ENCODE peak calls at places on chromosomes 6 and 20, in five cellular contexts. L is H1, D is GM23338, U is AG09319, O is epithelial cell of esophagus. Y is an unnamed sample.
A peak's percentile ranks its signal among the peaks of the same experiment; 100 is the strongest.

GRCh38 chr20:32762754-32763201 is 593 bp downstream of the DNMT3B start:
- DNase-seq in L (no peak), D (no peak), U (no peak), O (no peak), Y (no peak)

GRCh38 chr6:6453186-6453585 is 132.7 kb upstream of the F13A1 start:
- DNase-seq in L (no peak), D (no peak), U (no peak), O (no peak), Y (no peak)

GRCh38 chr6:23529902-23530301 is 596.1 kb upstream of the NRSN1 start:
- DNase-seq in L (no peak), D (no peak), U (no peak), O (no peak), Y (no peak)

GRCh38 chr20:49276201-49276894 is 1.5 kb downstream of the ZNFX1 start:
- DNase-seq in L (no peak), D (no peak), U (no peak), O (peak; percentile 86), Y (peak; percentile 27)

GRCh38 chr20:32560989-32561830 is 23.9 kb downstream of the NOL4L start:
- DNase-seq in L (peak; percentile 62), D (peak; percentile 68), U (no peak), O (no peak), Y (no peak)

GRCh38 chr6:41966214-41966920 is 24.8 kb upstream of the CCND3 start:
- DNase-seq in L (no peak), D (no peak), U (no peak), O (no peak), Y (no peak)

GRCh38 chr6:33390173-33390572 is 1.4 kb upstream of the KIFC1 start:
- DNase-seq in L (no peak), D (no peak), U (no peak), O (no peak), Y (no peak)

GRCh38 chr20:53826597-53827291 is 233.1 kb upstream of the ZNF217 start:
- DNase-seq in L (no peak), D (no peak), U (no peak), O (peak; percentile 29), Y (peak; percentile 74)

GRCh38 chr6:91834813-91835212 is 1247.9 kb upstream of the MAP3K7 start:
- DNase-seq in L (no peak), D (no peak), U (no peak), O (no peak), Y (no peak)

GRCh38 chr20:46220808-46221207 is 87.5 kb downstream of the CDH22 start:
- DNase-seq in L (no peak), D (peak; percentile 63), U (no peak), O (no peak), Y (no peak)

GRCh38 chr6:122476131-122476530 is 4.5 kb upstream of the SERINC1 start:
- DNase-seq in L (no peak), D (peak; percentile 67), U (no peak), O (peak; percentile 29), Y (no peak)

GRCh38 chr6:28537065-28537464 is 11.4 kb downstream of the GPX5 start:
- DNase-seq in L (no peak), D (peak; percentile 68), U (no peak), O (peak; percentile 52), Y (no peak)

GRCh38 chr6:107704377-107705013 is 119.6 kb downstream of the SCML4 start:
- DNase-seq in L (no peak), D (peak; percentile 67), U (no peak), O (peak; percentile 30), Y (no peak)

GRCh38 chr6:45836984-45837383 is 178.7 kb downstream of the CLIC5 start:
- DNase-seq in L (no peak), D (no peak), U (no peak), O (no peak), Y (no peak)

GRCh38 chr6:158705386-158706126 is 55.7 kb downstream of the SYTL3 start:
- DNase-seq in L (no peak), D (no peak), U (no peak), O (no peak), Y (peak; percentile 49)

GRCh38 chr6:51468704-51469103 is 618.7 kb downstream of the PKHD1 start:
- DNase-seq in L (no peak), D (no peak), U (no peak), O (no peak), Y (no peak)

GRCh38 chr6:146990821-146991798 is 213.1 kb upstream of the STXBP5 start:
- DNase-seq in L (no peak), D (no peak), U (no peak), O (peak; percentile 69), Y (no peak)

GRCh38 chr6:151716446-151717047 is 90.9 kb upstream of the ESR1 start:
- DNase-seq in L (peak; percentile 60), D (peak; percentile 57), U (no peak), O (peak; percentile 33), Y (no peak)

GRCh38 chr20:9270831-9271230 is 201.9 kb downstream of the PLCB4 start:
- DNase-seq in L (no peak), D (no peak), U (peak; percentile 49), O (peak; percentile 10), Y (no peak)

GRCh38 chr20:12113468-12114371 is 196.0 kb downstream of the BTBD3 start:
- DNase-seq in L (no peak), D (no peak), U (peak; percentile 11), O (no peak), Y (no peak)

GRCh38 chr6:167543602-167544506 is 219.0 kb downstream of the TTLL2 start:
- DNase-seq in L (no peak), D (no peak), U (no peak), O (no peak), Y (peak; percentile 57)

GRCh38 chr6:1129141-1129540 is 182.8 kb upstream of the FOXQ1 start:
- DNase-seq in L (no peak), D (no peak), U (peak; percentile 47), O (no peak), Y (no peak)

GRCh38 chr6:14210663-14211595 is 93.4 kb downstream of the CD83 start:
- DNase-seq in L (peak; percentile 97), D (peak; percentile 91), U (peak; percentile 72), O (peak; percentile 91), Y (peak; percentile 97)

GRCh38 chr6:75287424-75287823 is 2.8 kb upstream of the TMEM30A start:
- DNase-seq in L (no peak), D (no peak), U (no peak), O (no peak), Y (no peak)

GRCh38 chr6:3454206-3455016 is 2.4 kb downstream of the SLC22A23 start:
- DNase-seq in L (no peak), D (no peak), U (no peak), O (peak; percentile 53), Y (no peak)

GRCh38 chr6:3456794-3457709 is at the start of gene SLC22A23:
- DNase-seq in L (peak; percentile 86), D (peak; percentile 78), U (no peak), O (peak; percentile 77), Y (peak; percentile 57)

GRCh38 chr6:3456395-3456767 is 469 bp downstream of the SLC22A23 start:
- DNase-seq in L (no peak), D (no peak), U (no peak), O (no peak), Y (no peak)

GRCh38 chr6:3455121-3455489 is 1.7 kb downstream of the SLC22A23 start:
- DNase-seq in L (no peak), D (no peak), U (no peak), O (peak; percentile 44), Y (peak; percentile 62)

DNA sequence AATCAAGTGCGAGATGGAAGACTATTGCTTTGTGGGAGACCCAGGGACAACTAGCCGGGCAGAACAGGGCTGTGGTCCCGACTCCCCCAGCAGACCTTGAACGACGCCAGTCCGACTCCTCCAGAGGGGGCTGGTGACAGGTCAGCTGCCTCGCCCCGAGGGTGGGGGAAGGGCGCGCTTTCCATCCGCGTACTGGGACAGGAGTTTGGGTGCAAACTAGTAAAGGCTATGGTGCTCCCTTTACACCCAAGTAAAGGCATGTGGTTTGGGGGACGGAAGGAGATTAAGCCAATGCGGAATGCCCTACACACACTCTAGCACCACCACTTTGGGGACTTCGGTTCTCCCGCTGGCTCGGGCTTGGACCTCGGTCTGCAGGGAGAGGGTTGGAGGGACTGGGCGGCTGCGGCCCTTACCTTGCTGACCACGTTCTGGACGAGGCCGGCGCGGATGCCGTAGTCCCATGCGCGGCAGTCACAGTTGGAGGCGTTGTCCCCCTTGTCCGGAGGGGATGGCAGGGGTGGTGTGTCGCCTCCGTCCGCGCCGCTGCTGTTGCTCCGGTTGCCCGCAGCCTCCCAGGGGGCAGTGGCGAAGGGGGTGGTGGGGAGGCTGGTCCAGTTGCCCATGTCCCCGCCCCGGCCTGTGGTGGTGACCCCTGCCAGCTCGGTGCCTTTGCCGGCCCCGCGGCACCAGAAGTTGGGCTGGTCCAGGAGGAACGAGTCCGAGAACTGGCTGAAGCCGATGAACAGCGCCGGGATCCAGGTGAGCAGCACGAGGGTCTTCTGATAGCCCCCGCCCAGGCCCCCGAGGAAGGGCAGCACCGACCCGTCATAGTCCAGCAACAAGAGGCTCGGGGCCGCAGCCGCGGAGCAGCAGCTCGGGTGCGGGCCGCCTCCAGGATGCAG is 1.1 kb downstream of the SLC22A23 start:
- DNase-seq in L (peak; percentile 67), D (peak; percentile 54), U (no peak), O (peak; percentile 15), Y (peak; percentile 49)
- TF ChIP-seq CTCF in L (no peak), D (no peak), U (no peak), O (no peak), Y (no peak)

DNA sequence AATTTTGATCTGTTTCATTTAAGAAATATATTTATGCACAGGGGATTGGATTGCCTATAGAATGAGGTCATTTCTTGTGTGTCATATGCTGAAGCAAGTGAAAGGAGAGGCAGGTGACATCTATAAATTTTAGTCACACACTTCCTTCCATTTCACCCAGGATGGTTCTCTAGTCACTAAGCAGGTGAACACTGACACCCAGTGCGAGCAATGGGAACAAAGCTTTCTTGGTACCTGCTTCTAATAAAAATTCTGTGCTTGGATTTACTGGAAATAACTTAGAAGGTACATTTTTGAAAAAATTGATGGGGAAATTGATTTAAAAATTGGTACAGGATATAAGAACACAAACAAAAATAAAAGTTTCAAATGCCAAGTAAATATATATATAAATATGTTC is 66.9 kb upstream of the MC3R start:
- DNase-seq in L (no peak), D (no peak), U (no peak), O (no peak), Y (no peak)
- TF ChIP-seq CTCF in L (no peak), D (no peak), U (no peak), O (peak; percentile 36), Y (peak; percentile 20)

GRCh38 chr6:30037182-30037788 is 23.8 kb upstream of the POLR1H start:
- DNase-seq in L (no peak), D (peak; percentile 39), U (no peak), O (peak; percentile 41), Y (no peak)
- TF ChIP-seq CTCF in L (no peak), D (peak; percentile 60), U (peak; percentile 49), O (peak; percentile 69), Y (peak; percentile 28)

DNA sequence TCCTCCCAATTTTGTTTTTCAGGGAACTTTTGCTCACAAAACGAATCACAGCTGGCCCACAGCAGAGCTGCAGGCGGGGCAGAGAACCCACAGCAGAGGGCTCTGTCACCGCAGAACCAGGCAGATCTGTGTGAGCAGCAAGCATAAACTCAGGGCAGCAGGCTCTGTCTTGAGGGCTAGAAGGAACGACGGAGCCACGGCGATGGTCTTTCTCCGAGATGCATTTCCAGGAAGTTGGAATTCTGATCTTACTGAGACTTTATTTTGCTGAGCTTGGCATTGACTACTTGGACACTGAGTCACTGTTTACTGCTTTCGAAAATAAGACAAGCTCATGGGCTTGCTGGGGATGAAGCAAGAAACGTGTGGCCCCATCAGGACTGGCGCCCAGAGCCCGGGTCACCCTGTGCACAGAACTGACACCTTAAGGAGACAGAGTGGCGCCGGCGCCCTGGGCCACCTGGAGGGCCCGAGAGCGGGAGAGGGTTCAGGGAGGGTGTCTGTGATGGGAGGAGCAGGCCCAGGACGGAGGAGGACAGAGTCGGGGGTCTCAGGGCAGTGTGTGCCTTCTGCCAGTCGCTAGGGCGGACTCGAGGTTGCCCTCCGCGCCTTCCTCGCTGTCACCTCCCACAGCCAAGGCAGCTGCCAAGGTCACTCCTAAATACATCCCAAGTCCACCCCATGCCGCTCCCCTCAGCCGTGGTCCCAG is 106.2 kb upstream of the NXT1 start:
- DNase-seq in L (peak; percentile 37), D (no peak), U (no peak), O (no peak), Y (no peak)
- TF ChIP-seq CTCF in L (no peak), D (no peak), U (peak; percentile 16), O (no peak), Y (no peak)